ENCODE peak calls at places on chromosomes 5 and 9, in four cellular contexts. R is left lung, V is right cardiac atrium, X is heart right ventricle. Q is an unnamed sample.

GRCh38 chr5:52283221-52283620 is 504.5 kb upstream of the ITGA1 start:
- ATAC-seq in R (peak; percentile 44), V (no peak), X (no peak), Q (no peak)

GRCh38 chr5:14097998-14098471 is 45.1 kb upstream of the TRIO start:
- ATAC-seq in R (no peak), V (no peak), X (no peak), Q (no peak)

GRCh38 chr5:18744441-18744840 is 1110.2 kb downstream of the TAF11L14 start:
- ATAC-seq in R (no peak), V (no peak), X (no peak), Q (no peak)

GRCh38 chr9:5857928-5858327 is 25.0 kb upstream of the ERMP1 start:
- ATAC-seq in R (peak; percentile 45), V (no peak), X (no peak), Q (no peak)

GRCh38 chr5:104598285-104598684 is 1035.7 kb upstream of the NUDT12 start:
- ATAC-seq in R (no peak), V (no peak), X (no peak), Q (no peak)

GRCh38 chr5:181205735-181206401 is 872 bp upstream of the TRIM7 start:
- ATAC-seq in R (peak; percentile 7), V (peak; percentile 6), X (no peak), Q (no peak)

GRCh38 chr9:115146581-115147021 is 28.6 kb upstream of the TNC start:
- ATAC-seq in R (peak; percentile 34), V (no peak), X (peak; percentile 29), Q (peak; percentile 95)

GRCh38 chr5:82882316-82882715 is 194.9 kb downstream of the TMEM167A start:
- ATAC-seq in R (no peak), V (no peak), X (no peak), Q (no peak)

GRCh38 chr5:133930061-133930823 is 38.2 kb downstream of the C5orf15 start:
- ATAC-seq in R (peak; percentile 20), V (peak; percentile 65), X (no peak), Q (no peak)

GRCh38 chr5:196350-196749 is 5.1 kb downstream of the LRRC14B start:
- ATAC-seq in R (no peak), V (no peak), X (no peak), Q (no peak)

GRCh38 chr9:97852399-97853055 is 499 bp upstream of the FOXE1 start:
- ATAC-seq in R (no peak), V (no peak), X (no peak), Q (no peak)

GRCh38 chr5:66807743-66808142 is 211.6 kb downstream of the MAST4 start:
- ATAC-seq in R (peak; percentile 80), V (peak; percentile 66), X (peak; percentile 31), Q (no peak)

GRCh38 chr5:127757576-127757975 is 54.4 kb downstream of the CCDC192 start:
- ATAC-seq in R (peak; percentile 91), V (peak; percentile 78), X (no peak), Q (peak; percentile 60)

GRCh38 chr9:118630079-118630478 is 739.2 kb downstream of the BRINP1 start:
- ATAC-seq in R (no peak), V (no peak), X (no peak), Q (no peak)

GRCh38 chr5:115423051-115423450 is 121.5 kb downstream of the FEM1C start:
- ATAC-seq in R (no peak), V (no peak), X (no peak), Q (no peak)

GRCh38 chr5:69083412-69083811 is 10.4 kb upstream of the SLC30A5 start:
- ATAC-seq in R (peak; percentile 77), V (peak; percentile 19), X (no peak), Q (no peak)

GRCh38 chr5:160186480-160186879 is 42.8 kb upstream of the FABP6 start:
- ATAC-seq in R (no peak), V (no peak), X (no peak), Q (no peak)

GRCh38 chr5:76406014-76406413 is 2.9 kb downstream of the IQGAP2 start:
- ATAC-seq in R (no peak), V (no peak), X (no peak), Q (no peak)

GRCh38 chr5:143023447-143024096 is 253.4 kb downstream of the ARHGAP26 start:
- ATAC-seq in R (peak; percentile 41), V (peak; percentile 94), X (peak; percentile 86), Q (peak; percentile 88)

GRCh38 chr9:82911997-82912396 is 150.9 kb downstream of the RASEF start:
- ATAC-seq in R (no peak), V (no peak), X (no peak), Q (no peak)

GRCh38 chr9:126631254-126631653 is 17.5 kb downstream of the LMX1B start:
- ATAC-seq in R (no peak), V (no peak), X (no peak), Q (no peak)

GRCh38 chr9:123360161-123361085 is 4.4 kb downstream of the CRB2 start:
- ATAC-seq in R (peak; percentile 65), V (no peak), X (no peak), Q (no peak)

GRCh38 chr5:158519433-158520025 is 580.2 kb downstream of the EBF1 start:
- ATAC-seq in R (peak; percentile 88), V (no peak), X (no peak), Q (peak; percentile 63)

GRCh38 chr9:107044872-107045271 is 181.9 kb downstream of the ZNF462 start:
- ATAC-seq in R (no peak), V (no peak), X (no peak), Q (no peak)

GRCh38 chr9:113155911-113156559 is 5.2 kb downstream of the SLC31A2 start:
- ATAC-seq in R (peak; percentile 13), V (no peak), X (no peak), Q (no peak)

GRCh38 chr5:93591323-93591945 is 8.4 kb downstream of the NR2F1 start:
- ATAC-seq in R (no peak), V (no peak), X (no peak), Q (no peak)
- H3K4me3 ChIP-seq in R (no peak overlapping the region), V (no peak overlapping the region), X (no peak overlapping the region), Q (no peak overlapping the region)

GRCh38 chr9:137255448-137256114 is 454 bp downstream of the NELFB start:
- ATAC-seq in R (peak; percentile 41), V (peak; percentile 36), X (no peak), Q (peak; percentile 50)

GRCh38 chr9:137256362-137256761 is 1.2 kb downstream of the NELFB start:
- ATAC-seq in R (no peak), V (no peak), X (no peak), Q (no peak)

GRCh38 chr9:137254624-137255447 is at the start of gene NELFB:
- ATAC-seq in R (peak; percentile 93), V (peak; percentile 89), X (peak; percentile 94), Q (peak; percentile 96)

GRCh38 chr9:137253717-137254623 is 1.2 kb upstream of the NELFB start:
- ATAC-seq in R (peak; percentile 1), V (no peak), X (no peak), Q (no peak)

GRCh38 chr9:137256839-137257238 is 1.7 kb downstream of the NELFB start:
- ATAC-seq in R (no peak), V (no peak), X (no peak), Q (no peak)
- H3K4me3 ChIP-seq in R (no peak overlapping the region), V (no peak overlapping the region), X (peak overlapping the region; percentile 98), Q (no peak overlapping the region)

DNA sequence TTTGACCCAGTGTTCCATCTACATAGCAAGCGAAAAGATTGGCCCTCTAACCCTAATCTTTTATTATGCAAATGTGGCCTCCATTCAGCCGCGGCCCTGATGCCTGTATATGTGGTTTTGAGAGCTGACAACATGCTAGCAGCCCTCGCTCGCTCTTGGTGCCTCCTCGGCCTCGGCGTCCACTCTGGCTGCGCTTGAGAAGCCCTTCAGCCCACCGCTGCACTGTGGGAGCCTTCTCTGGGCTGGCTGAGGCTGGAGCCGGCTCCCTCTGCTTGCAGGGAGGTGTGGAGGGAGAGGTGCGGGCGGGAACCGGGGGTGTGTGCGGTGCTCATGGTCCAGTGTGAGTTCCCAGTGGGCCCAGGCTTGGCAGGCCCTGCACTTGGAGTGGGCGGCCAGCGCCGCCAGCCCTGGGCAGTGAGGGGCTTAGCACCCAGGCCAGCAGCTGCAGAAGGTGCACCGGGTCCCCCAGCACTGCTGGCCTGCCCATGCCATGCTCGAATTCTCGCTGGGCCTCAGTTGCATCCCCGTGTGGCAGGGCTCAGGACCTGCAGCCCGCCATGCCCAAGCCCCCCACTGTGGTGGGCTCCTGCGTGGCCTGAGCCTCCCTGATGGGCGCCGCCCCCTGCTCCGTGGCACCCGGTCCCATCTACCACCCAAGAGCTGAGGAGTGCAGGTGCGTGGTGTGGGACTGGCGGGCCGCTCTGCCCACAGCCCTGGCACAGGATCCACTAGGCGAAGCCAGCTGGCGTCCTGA is 757.5 kb upstream of the CTNND2 start:
- ATAC-seq in R (no peak), V (no peak), X (no peak), Q (no peak)
- H3K4me3 ChIP-seq in R (no peak overlapping the region), V (no peak overlapping the region), X (no peak overlapping the region), Q (no peak overlapping the region)

GRCh38 chr5:60843693-60844428 is at the start of gene ELOVL7:
- ATAC-seq in R (peak; percentile 98), V (peak; percentile 83), X (peak; percentile 55), Q (peak; percentile 52)

GRCh38 chr5:60846298-60846697 is 2.2 kb upstream of the ELOVL7 start:
- ATAC-seq in R (no peak), V (no peak), X (no peak), Q (no peak)

GRCh38 chr5:60842859-60843692 is 993 bp downstream of the ELOVL7 start:
- ATAC-seq in R (peak; percentile 51), V (no peak), X (no peak), Q (peak; percentile 36)

GRCh38 chr5:60841361-60841760 is 2.7 kb downstream of the ELOVL7 start:
- ATAC-seq in R (no peak), V (no peak), X (no peak), Q (no peak)

GRCh38 chr5:60844429-60844890 is 391 bp upstream of the ELOVL7 start:
- ATAC-seq in R (no peak), V (no peak), X (no peak), Q (no peak)
- H3K4me3 ChIP-seq in R (peak overlapping the region; percentile 73), V (peak overlapping the region; percentile 76), X (peak overlapping the region; percentile 63), Q (peak overlapping the region; percentile 46)